ENCODE peak calls at places on chromosomes 11 and 22, in seven cellular contexts. N is lower leg skin; V is NCI-H1092; H is Right ventricle myocardium superior; O is B cell; E is neural crest cell; W is activated CD4-positive, alpha-beta T cell treated with anti-CD3 and anti-CD28 coated beads, Interleukin-2, amount 10 ng/mL, durations not matched to agents 7 days and 5 days. F is an unnamed sample.

GRCh38 chr11:2775626-2776350 is 76.0 kb upstream of the KCNQ1OT1 start:
- DNase-seq in W (peak), V (no peak), N (peak), O (peak), H (peak), E (peak), F (no peak)

GRCh38 chr11:107592813-107593212 is 1.9 kb downstream of the ELMOD1 start:
- DNase-seq in N (no peak), V (no peak), W (no peak), E (no peak), H (no peak), O (no peak), F (peak)

GRCh38 chr11:1428762-1429316 is 39.1 kb downstream of the BRSK2 start:
- DNase-seq in E (no peak), H (no peak), W (no peak), V (no peak), N (no peak), O (no peak), F (no peak)

GRCh38 chr11:40292636-40293585 is 1166.5 kb downstream of the LRRC4C start:
- DNase-seq in E (peak), W (no peak), V (peak), N (no peak), H (no peak), O (no peak), F (peak)

GRCh38 chr11:6587360-6587953 is 16.0 kb downstream of the RRP8 start:
- DNase-seq in O (no peak), W (peak), N (no peak), E (no peak), H (peak), V (no peak), F (no peak)

GRCh38 chr11:77027275-77027674 is 6.9 kb upstream of the B3GNT6 start:
- DNase-seq in O (no peak), W (no peak), E (no peak), H (no peak), N (no peak), V (no peak), F (no peak)

GRCh38 chr11:70548976-70549375 is 150.6 kb downstream of the CTTN start:
- DNase-seq in N (no peak), O (no peak), H (peak), W (no peak), E (no peak), V (no peak), F (no peak)

GRCh38 chr11:31656051-31656450 is 146.5 kb downstream of the ELP4 start:
- DNase-seq in H (no peak), W (no peak), E (no peak), N (no peak), V (no peak), O (no peak), F (no peak)

GRCh38 chr22:48822278-48823233 is 1005.1 kb downstream of the BRD1 start:
- DNase-seq in O (no peak), V (no peak), W (no peak), N (no peak), H (no peak), E (no peak), F (no peak)

GRCh38 chr11:36186340-36186739 is 102.9 kb downstream of the COMMD9 start:
- DNase-seq in O (no peak), V (peak), H (no peak), W (no peak), N (no peak), E (no peak), F (no peak)

GRCh38 chr11:46890665-46891064 is 27.7 kb downstream of the LRP4 start:
- DNase-seq in V (no peak), E (no peak), H (no peak), O (no peak), W (no peak), N (no peak), F (no peak)

GRCh38 chr11:121814962-121815361 is 301.1 kb downstream of the BLID start:
- DNase-seq in W (no peak), V (no peak), E (no peak), O (no peak), N (no peak), H (no peak), F (no peak)

GRCh38 chr22:46798366-46799057 is 36.1 kb downstream of the TBC1D22A start:
- DNase-seq in W (peak), E (peak), H (peak), N (peak), V (no peak), O (peak), F (peak)

GRCh38 chr11:61616443-61616842 is 35.6 kb upstream of the SYT7 start:
- DNase-seq in W (no peak), E (no peak), V (no peak), H (no peak), O (no peak), N (no peak), F (no peak)

GRCh38 chr22:48288541-48288940 is 1526.1 kb downstream of the TBC1D22A start:
- DNase-seq in V (no peak), O (no peak), W (no peak), H (no peak), E (no peak), N (no peak), F (no peak)

GRCh38 chr11:116101737-116102275 is 597.6 kb upstream of the CADM1 start:
- DNase-seq in N (no peak), O (no peak), W (no peak), H (no peak), E (no peak), V (no peak), F (no peak)

GRCh38 chr11:84264066-84264465 is 977.9 kb upstream of the CCDC90B start:
- DNase-seq in H (no peak), O (no peak), V (no peak), W (no peak), N (no peak), E (no peak), F (no peak)

GRCh38 chr11:102850973-102851745 is 7.8 kb upstream of the MMP3 start:
- DNase-seq in N (no peak), W (no peak), E (no peak), V (no peak), O (no peak), H (no peak), F (no peak)